ENCODE peak calls at places on chromosomes 6 and 20, in seven cellular contexts. One of them, this sample, is unnamed.

GRCh38 chr6:156395276-156395675 is 381.9 kb upstream of the ARID1B start:
- DNase-seq in caudate nucleus: no peak
- DNase-seq in activated CD8-positive, alpha-beta memory T cell treated with anti-CD3 and anti-CD28 coated beads, Interleukin-2, amount 10 ng/mL, durations not matched to agents 7 days and 5 days: no peak
- DNase-seq in CD8-positive, alpha-beta memory T cell: no peak
- DNase-seq in IMR-90: no peak
- DNase-seq in amygdala: no peak
- DNase-seq in memory B cell: no peak
- DNase-seq in this sample: no peak

GRCh38 chr6:88637761-88638160 is 325.7 kb downstream of the RNGTT start:
- DNase-seq in CD8-positive, alpha-beta memory T cell: no peak
- DNase-seq in IMR-90: no peak
- DNase-seq in activated CD8-positive, alpha-beta memory T cell treated with anti-CD3 and anti-CD28 coated beads, Interleukin-2, amount 10 ng/mL, durations not matched to agents 7 days and 5 days: no peak
- DNase-seq in caudate nucleus: no peak
- DNase-seq in amygdala: no peak
- DNase-seq in memory B cell: no peak
- DNase-seq in this sample: no peak

GRCh38 chr6:169933839-169934698 is 182.6 kb downstream of the ERMARD start:
- DNase-seq in caudate nucleus: peak
- DNase-seq in amygdala: no peak
- DNase-seq in CD8-positive, alpha-beta memory T cell: no peak
- DNase-seq in IMR-90: no peak
- DNase-seq in memory B cell: no peak
- DNase-seq in activated CD8-positive, alpha-beta memory T cell treated with anti-CD3 and anti-CD28 coated beads, Interleukin-2, amount 10 ng/mL, durations not matched to agents 7 days and 5 days: no peak
- DNase-seq in this sample: no peak

GRCh38 chr20:15756401-15756800 is 816.8 kb downstream of the KIF16B start:
- DNase-seq in amygdala: no peak
- DNase-seq in activated CD8-positive, alpha-beta memory T cell treated with anti-CD3 and anti-CD28 coated beads, Interleukin-2, amount 10 ng/mL, durations not matched to agents 7 days and 5 days: no peak
- DNase-seq in caudate nucleus: no peak
- DNase-seq in IMR-90: no peak
- DNase-seq in CD8-positive, alpha-beta memory T cell: no peak
- DNase-seq in memory B cell: no peak
- DNase-seq in this sample: no peak

GRCh38 chr6:68333444-68333843 is 301.6 kb upstream of the ADGRB3 start:
- DNase-seq in IMR-90: no peak
- DNase-seq in memory B cell: no peak
- DNase-seq in CD8-positive, alpha-beta memory T cell: no peak
- DNase-seq in activated CD8-positive, alpha-beta memory T cell treated with anti-CD3 and anti-CD28 coated beads, Interleukin-2, amount 10 ng/mL, durations not matched to agents 7 days and 5 days: no peak
- DNase-seq in caudate nucleus: no peak
- DNase-seq in amygdala: no peak
- DNase-seq in this sample: no peak

GRCh38 chr6:118639054-118639964 is 12.1 kb downstream of the CEP85L start:
- DNase-seq in amygdala: no peak
- DNase-seq in memory B cell: no peak
- DNase-seq in IMR-90: no peak
- DNase-seq in caudate nucleus: no peak
- DNase-seq in activated CD8-positive, alpha-beta memory T cell treated with anti-CD3 and anti-CD28 coated beads, Interleukin-2, amount 10 ng/mL, durations not matched to agents 7 days and 5 days: no peak
- DNase-seq in CD8-positive, alpha-beta memory T cell: no peak
- DNase-seq in this sample: no peak

GRCh38 chr20:41466836-41467619 is 100.4 kb upstream of the EMILIN3 start:
- DNase-seq in memory B cell: no peak
- DNase-seq in amygdala: no peak
- DNase-seq in CD8-positive, alpha-beta memory T cell: no peak
- DNase-seq in activated CD8-positive, alpha-beta memory T cell treated with anti-CD3 and anti-CD28 coated beads, Interleukin-2, amount 10 ng/mL, durations not matched to agents 7 days and 5 days: no peak
- DNase-seq in IMR-90: no peak
- DNase-seq in caudate nucleus: no peak
- DNase-seq in this sample: no peak

GRCh38 chr6:130975325-130975724 is 87.7 kb downstream of the EPB41L2 start:
- DNase-seq in memory B cell: no peak
- DNase-seq in amygdala: no peak
- DNase-seq in CD8-positive, alpha-beta memory T cell: no peak
- DNase-seq in activated CD8-positive, alpha-beta memory T cell treated with anti-CD3 and anti-CD28 coated beads, Interleukin-2, amount 10 ng/mL, durations not matched to agents 7 days and 5 days: no peak
- DNase-seq in caudate nucleus: no peak
- DNase-seq in IMR-90: peak
- DNase-seq in this sample: no peak

GRCh38 chr20:57173986-57174385 is 92.5 kb downstream of the BMP7 start:
- DNase-seq in caudate nucleus: no peak
- DNase-seq in activated CD8-positive, alpha-beta memory T cell treated with anti-CD3 and anti-CD28 coated beads, Interleukin-2, amount 10 ng/mL, durations not matched to agents 7 days and 5 days: no peak
- DNase-seq in amygdala: no peak
- DNase-seq in IMR-90: no peak
- DNase-seq in memory B cell: no peak
- DNase-seq in CD8-positive, alpha-beta memory T cell: no peak
- DNase-seq in this sample: no peak

GRCh38 chr6:145632971-145633370 is 102.3 kb downstream of the EPM2A start:
- DNase-seq in IMR-90: no peak
- DNase-seq in CD8-positive, alpha-beta memory T cell: no peak
- DNase-seq in activated CD8-positive, alpha-beta memory T cell treated with anti-CD3 and anti-CD28 coated beads, Interleukin-2, amount 10 ng/mL, durations not matched to agents 7 days and 5 days: no peak
- DNase-seq in memory B cell: no peak
- DNase-seq in caudate nucleus: no peak
- DNase-seq in amygdala: no peak
- DNase-seq in this sample: no peak

GRCh38 chr6:92683769-92684168 is 735.6 kb downstream of the EPHA7 start:
- DNase-seq in memory B cell: no peak
- DNase-seq in amygdala: no peak
- DNase-seq in IMR-90: no peak
- DNase-seq in CD8-positive, alpha-beta memory T cell: no peak
- DNase-seq in activated CD8-positive, alpha-beta memory T cell treated with anti-CD3 and anti-CD28 coated beads, Interleukin-2, amount 10 ng/mL, durations not matched to agents 7 days and 5 days: no peak
- DNase-seq in caudate nucleus: no peak
- DNase-seq in this sample: no peak

GRCh38 chr6:136265101-136265500 is 15.0 kb upstream of the MTFR2 start:
- DNase-seq in activated CD8-positive, alpha-beta memory T cell treated with anti-CD3 and anti-CD28 coated beads, Interleukin-2, amount 10 ng/mL, durations not matched to agents 7 days and 5 days: no peak
- DNase-seq in amygdala: no peak
- DNase-seq in CD8-positive, alpha-beta memory T cell: no peak
- DNase-seq in memory B cell: no peak
- DNase-seq in caudate nucleus: no peak
- DNase-seq in IMR-90: no peak
- DNase-seq in this sample: no peak

GRCh38 chr6:17707371-17707651 is 586 bp upstream of the NUP153 start:
- DNase-seq in amygdala: no peak
- DNase-seq in caudate nucleus: no peak
- DNase-seq in activated CD8-positive, alpha-beta memory T cell treated with anti-CD3 and anti-CD28 coated beads, Interleukin-2, amount 10 ng/mL, durations not matched to agents 7 days and 5 days: no peak
- DNase-seq in CD8-positive, alpha-beta memory T cell: no peak
- DNase-seq in memory B cell: no peak
- DNase-seq in IMR-90: no peak
- DNase-seq in this sample: no peak

GRCh38 chr6:56539503-56540105 is 103.1 kb downstream of the DST start:
- DNase-seq in IMR-90: no peak
- DNase-seq in memory B cell: no peak
- DNase-seq in CD8-positive, alpha-beta memory T cell: no peak
- DNase-seq in caudate nucleus: no peak
- DNase-seq in amygdala: no peak
- DNase-seq in activated CD8-positive, alpha-beta memory T cell treated with anti-CD3 and anti-CD28 coated beads, Interleukin-2, amount 10 ng/mL, durations not matched to agents 7 days and 5 days: no peak
- DNase-seq in this sample: no peak

GRCh38 chr20:37541326-37541725 is 13.7 kb upstream of the BLCAP start:
- DNase-seq in amygdala: no peak
- DNase-seq in CD8-positive, alpha-beta memory T cell: no peak
- DNase-seq in IMR-90: no peak
- DNase-seq in memory B cell: no peak
- DNase-seq in caudate nucleus: no peak
- DNase-seq in activated CD8-positive, alpha-beta memory T cell treated with anti-CD3 and anti-CD28 coated beads, Interleukin-2, amount 10 ng/mL, durations not matched to agents 7 days and 5 days: peak
- DNase-seq in this sample: no peak

GRCh38 chr6:107822154-107823046 is 1.7 kb downstream of the SCML4 start:
- DNase-seq in IMR-90: no peak
- DNase-seq in amygdala: no peak
- DNase-seq in CD8-positive, alpha-beta memory T cell: peak
- DNase-seq in activated CD8-positive, alpha-beta memory T cell treated with anti-CD3 and anti-CD28 coated beads, Interleukin-2, amount 10 ng/mL, durations not matched to agents 7 days and 5 days: peak
- DNase-seq in caudate nucleus: no peak
- DNase-seq in memory B cell: no peak
- DNase-seq in this sample: no peak

GRCh38 chr6:83151114-83151513 is 42.0 kb downstream of the PGM3 start:
- DNase-seq in caudate nucleus: no peak
- DNase-seq in memory B cell: no peak
- DNase-seq in CD8-positive, alpha-beta memory T cell: no peak
- DNase-seq in IMR-90: peak
- DNase-seq in amygdala: no peak
- DNase-seq in activated CD8-positive, alpha-beta memory T cell treated with anti-CD3 and anti-CD28 coated beads, Interleukin-2, amount 10 ng/mL, durations not matched to agents 7 days and 5 days: no peak
- DNase-seq in this sample: no peak

GRCh38 chr20:10673176-10673830 is 496 bp downstream of the JAG1 start:
- DNase-seq in activated CD8-positive, alpha-beta memory T cell treated with anti-CD3 and anti-CD28 coated beads, Interleukin-2, amount 10 ng/mL, durations not matched to agents 7 days and 5 days: no peak
- DNase-seq in memory B cell: peak
- DNase-seq in amygdala: peak
- DNase-seq in IMR-90: no peak
- DNase-seq in CD8-positive, alpha-beta memory T cell: no peak
- DNase-seq in caudate nucleus: no peak
- DNase-seq in this sample: no peak

GRCh38 chr6:110816677-110817076 is 1.4 kb upstream of the CDK19 start:
- DNase-seq in memory B cell: no peak
- DNase-seq in IMR-90: no peak
- DNase-seq in CD8-positive, alpha-beta memory T cell: no peak
- DNase-seq in amygdala: no peak
- DNase-seq in activated CD8-positive, alpha-beta memory T cell treated with anti-CD3 and anti-CD28 coated beads, Interleukin-2, amount 10 ng/mL, durations not matched to agents 7 days and 5 days: peak
- DNase-seq in caudate nucleus: no peak
- DNase-seq in this sample: peak

GRCh38 chr20:33472868-33473267 is 17.0 kb upstream of the CBFA2T2 start:
- DNase-seq in amygdala: no peak
- DNase-seq in memory B cell: no peak
- DNase-seq in CD8-positive, alpha-beta memory T cell: no peak
- DNase-seq in caudate nucleus: no peak
- DNase-seq in IMR-90: no peak
- DNase-seq in activated CD8-positive, alpha-beta memory T cell treated with anti-CD3 and anti-CD28 coated beads, Interleukin-2, amount 10 ng/mL, durations not matched to agents 7 days and 5 days: no peak
- DNase-seq in this sample: no peak

GRCh38 chr6:15562954-15563353 is 99.9 kb downstream of the DTNBP1 start:
- DNase-seq in CD8-positive, alpha-beta memory T cell: no peak
- DNase-seq in IMR-90: no peak
- DNase-seq in amygdala: no peak
- DNase-seq in memory B cell: no peak
- DNase-seq in caudate nucleus: no peak
- DNase-seq in activated CD8-positive, alpha-beta memory T cell treated with anti-CD3 and anti-CD28 coated beads, Interleukin-2, amount 10 ng/mL, durations not matched to agents 7 days and 5 days: no peak
- DNase-seq in this sample: no peak

GRCh38 chr20:34127787-34128186 is 15.7 kb upstream of the EIF2S2 start:
- DNase-seq in memory B cell: no peak
- DNase-seq in activated CD8-positive, alpha-beta memory T cell treated with anti-CD3 and anti-CD28 coated beads, Interleukin-2, amount 10 ng/mL, durations not matched to agents 7 days and 5 days: no peak
- DNase-seq in amygdala: no peak
- DNase-seq in CD8-positive, alpha-beta memory T cell: no peak
- DNase-seq in caudate nucleus: no peak
- DNase-seq in IMR-90: no peak
- DNase-seq in this sample: no peak

GRCh38 chr6:53250137-53250760 is 98.5 kb downstream of the ELOVL5 start:
- DNase-seq in caudate nucleus: no peak
- DNase-seq in memory B cell: no peak
- DNase-seq in activated CD8-positive, alpha-beta memory T cell treated with anti-CD3 and anti-CD28 coated beads, Interleukin-2, amount 10 ng/mL, durations not matched to agents 7 days and 5 days: no peak
- DNase-seq in IMR-90: peak
- DNase-seq in CD8-positive, alpha-beta memory T cell: no peak
- DNase-seq in amygdala: no peak
- DNase-seq in this sample: peak

GRCh38 chr6:31005249-31006020 is 4.8 kb upstream of the MUC22 start:
- DNase-seq in CD8-positive, alpha-beta memory T cell: no peak
- DNase-seq in memory B cell: no peak
- DNase-seq in caudate nucleus: no peak
- DNase-seq in activated CD8-positive, alpha-beta memory T cell treated with anti-CD3 and anti-CD28 coated beads, Interleukin-2, amount 10 ng/mL, durations not matched to agents 7 days and 5 days: no peak
- DNase-seq in amygdala: no peak
- DNase-seq in IMR-90: no peak
- DNase-seq in this sample: no peak

GRCh38 chr20:45087814-45088213 is 13.1 kb downstream of the KCNS1 start:
- DNase-seq in IMR-90: peak
- DNase-seq in CD8-positive, alpha-beta memory T cell: no peak
- DNase-seq in activated CD8-positive, alpha-beta memory T cell treated with anti-CD3 and anti-CD28 coated beads, Interleukin-2, amount 10 ng/mL, durations not matched to agents 7 days and 5 days: no peak
- DNase-seq in caudate nucleus: no peak
- DNase-seq in amygdala: no peak
- DNase-seq in memory B cell: no peak
- DNase-seq in this sample: no peak

GRCh38 chr20:32886652-32887051 is 27.9 kb downstream of the EFCAB8 start:
- DNase-seq in activated CD8-positive, alpha-beta memory T cell treated with anti-CD3 and anti-CD28 coated beads, Interleukin-2, amount 10 ng/mL, durations not matched to agents 7 days and 5 days: no peak
- DNase-seq in amygdala: no peak
- DNase-seq in CD8-positive, alpha-beta memory T cell: no peak
- DNase-seq in IMR-90: no peak
- DNase-seq in caudate nucleus: no peak
- DNase-seq in memory B cell: no peak
- DNase-seq in this sample: no peak

GRCh38 chr6:44214307-44214706 is 2.4 kb upstream of the MYMX start:
- DNase-seq in activated CD8-positive, alpha-beta memory T cell treated with anti-CD3 and anti-CD28 coated beads, Interleukin-2, amount 10 ng/mL, durations not matched to agents 7 days and 5 days: no peak
- DNase-seq in IMR-90: no peak
- DNase-seq in caudate nucleus: no peak
- DNase-seq in CD8-positive, alpha-beta memory T cell: no peak
- DNase-seq in amygdala: no peak
- DNase-seq in memory B cell: no peak
- DNase-seq in this sample: no peak

GRCh38 chr6:165889636-165890403 is 226.8 kb upstream of the PDE10A start:
- DNase-seq in CD8-positive, alpha-beta memory T cell: no peak
- DNase-seq in activated CD8-positive, alpha-beta memory T cell treated with anti-CD3 and anti-CD28 coated beads, Interleukin-2, amount 10 ng/mL, durations not matched to agents 7 days and 5 days: no peak
- DNase-seq in IMR-90: peak
- DNase-seq in memory B cell: no peak
- DNase-seq in amygdala: no peak
- DNase-seq in caudate nucleus: peak
- DNase-seq in this sample: peak

GRCh38 chr6:166010585-166010984 is 157.1 kb downstream of the TBXT start:
- DNase-seq in CD8-positive, alpha-beta memory T cell: no peak
- DNase-seq in activated CD8-positive, alpha-beta memory T cell treated with anti-CD3 and anti-CD28 coated beads, Interleukin-2, amount 10 ng/mL, durations not matched to agents 7 days and 5 days: no peak
- DNase-seq in IMR-90: no peak
- DNase-seq in memory B cell: no peak
- DNase-seq in caudate nucleus: no peak
- DNase-seq in amygdala: no peak
- DNase-seq in this sample: no peak

GRCh38 chr6:109486068-109486467 is 3.0 kb upstream of the ZBTB24 start:
- DNase-seq in amygdala: no peak
- DNase-seq in caudate nucleus: no peak
- DNase-seq in IMR-90: no peak
- DNase-seq in CD8-positive, alpha-beta memory T cell: no peak
- DNase-seq in memory B cell: no peak
- DNase-seq in activated CD8-positive, alpha-beta memory T cell treated with anti-CD3 and anti-CD28 coated beads, Interleukin-2, amount 10 ng/mL, durations not matched to agents 7 days and 5 days: no peak
- DNase-seq in this sample: no peak

GRCh38 chr6:26295691-26296555 is 69.1 kb upstream of the BTN3A2 start:
- DNase-seq in activated CD8-positive, alpha-beta memory T cell treated with anti-CD3 and anti-CD28 coated beads, Interleukin-2, amount 10 ng/mL, durations not matched to agents 7 days and 5 days: no peak
- DNase-seq in caudate nucleus: no peak
- DNase-seq in amygdala: no peak
- DNase-seq in IMR-90: peak
- DNase-seq in memory B cell: no peak
- DNase-seq in CD8-positive, alpha-beta memory T cell: no peak
- DNase-seq in this sample: peak

GRCh38 chr6:19180348-19181073 is 656.7 kb upstream of the ID4 start:
- DNase-seq in amygdala: no peak
- DNase-seq in caudate nucleus: no peak
- DNase-seq in CD8-positive, alpha-beta memory T cell: no peak
- DNase-seq in memory B cell: no peak
- DNase-seq in IMR-90: no peak
- DNase-seq in activated CD8-positive, alpha-beta memory T cell treated with anti-CD3 and anti-CD28 coated beads, Interleukin-2, amount 10 ng/mL, durations not matched to agents 7 days and 5 days: no peak
- DNase-seq in this sample: no peak

GRCh38 chr6:35084511-35085203 is 56.5 kb downstream of the TCP11 start:
- DNase-seq in IMR-90: no peak
- DNase-seq in caudate nucleus: no peak
- DNase-seq in amygdala: no peak
- DNase-seq in memory B cell: no peak
- DNase-seq in activated CD8-positive, alpha-beta memory T cell treated with anti-CD3 and anti-CD28 coated beads, Interleukin-2, amount 10 ng/mL, durations not matched to agents 7 days and 5 days: no peak
- DNase-seq in CD8-positive, alpha-beta memory T cell: no peak
- DNase-seq in this sample: no peak